ENCODE peak calls at places on chromosomes 13 and 19, in nine cellular contexts. One of them, this sample, is unnamed.
A peak's percentile ranks its signal among the peaks of the same experiment; 100 is the strongest.

GRCh38 chr13:97921146-97921776 is 32.2 kb upstream of the IPO5 start:
- DNase-seq in GM06990: no peak
- DNase-seq in lower leg skin: no peak
- DNase-seq in psoas muscle: no peak
- DNase-seq in heart left ventricle: no peak
- DNase-seq in astrocyte: no peak
- DNase-seq in brain microvascular endothelial cell: no peak
- DNase-seq in GM23338: no peak
- DNase-seq in fibroblast of mammary gland: peak; percentile 67
- DNase-seq in this sample: no peak

GRCh38 chr19:13996928-13997636 is 9.0 kb downstream of the RFX1 start:
- DNase-seq in lower leg skin: no peak
- DNase-seq in heart left ventricle: no peak
- DNase-seq in GM23338: no peak
- DNase-seq in GM06990: no peak
- DNase-seq in psoas muscle: peak; percentile 9
- DNase-seq in brain microvascular endothelial cell: no peak
- DNase-seq in fibroblast of mammary gland: no peak
- DNase-seq in astrocyte: no peak
- DNase-seq in this sample: no peak

GRCh38 chr13:112680741-112681360 is 9.0 kb upstream of the ATP11A start:
- DNase-seq in GM23338: no peak
- DNase-seq in astrocyte: no peak
- DNase-seq in heart left ventricle: no peak
- DNase-seq in lower leg skin: peak; percentile 72
- DNase-seq in fibroblast of mammary gland: no peak
- DNase-seq in brain microvascular endothelial cell: no peak
- DNase-seq in GM06990: no peak
- DNase-seq in psoas muscle: no peak
- DNase-seq in this sample: no peak

GRCh38 chr19:16369664-16370576 is 45.3 kb downstream of the KLF2 start:
- DNase-seq in brain microvascular endothelial cell: no peak
- DNase-seq in psoas muscle: no peak
- DNase-seq in fibroblast of mammary gland: no peak
- DNase-seq in GM06990: no peak
- DNase-seq in lower leg skin: no peak
- DNase-seq in astrocyte: no peak
- DNase-seq in GM23338: no peak
- DNase-seq in heart left ventricle: no peak
- DNase-seq in this sample: no peak

GRCh38 chr13:44050450-44051063 is 170.9 kb downstream of the LACC1 start:
- DNase-seq in brain microvascular endothelial cell: peak; percentile 42
- DNase-seq in heart left ventricle: no peak
- DNase-seq in GM23338: peak; percentile 30
- DNase-seq in lower leg skin: no peak
- DNase-seq in astrocyte: no peak
- DNase-seq in GM06990: no peak
- DNase-seq in fibroblast of mammary gland: peak; percentile 58
- DNase-seq in psoas muscle: no peak
- DNase-seq in this sample: no peak

GRCh38 chr19:11306337-11306736 is 10.4 kb downstream of the TSPAN16 start:
- DNase-seq in psoas muscle: no peak
- DNase-seq in fibroblast of mammary gland: no peak
- DNase-seq in GM23338: no peak
- DNase-seq in brain microvascular endothelial cell: no peak
- DNase-seq in lower leg skin: no peak
- DNase-seq in astrocyte: no peak
- DNase-seq in GM06990: no peak
- DNase-seq in heart left ventricle: no peak
- DNase-seq in this sample: no peak

GRCh38 chr13:112450567-112451240 is 74.5 kb downstream of the SPACA7 start:
- DNase-seq in GM06990: no peak
- DNase-seq in GM23338: no peak
- DNase-seq in brain microvascular endothelial cell: no peak
- DNase-seq in fibroblast of mammary gland: no peak
- DNase-seq in psoas muscle: no peak
- DNase-seq in heart left ventricle: no peak
- DNase-seq in astrocyte: no peak
- DNase-seq in lower leg skin: no peak
- DNase-seq in this sample: no peak

GRCh38 chr19:54388001-54388802 is 23.5 kb upstream of the LAIR1 start:
- DNase-seq in brain microvascular endothelial cell: no peak
- DNase-seq in lower leg skin: no peak
- DNase-seq in GM23338: peak; percentile 33
- DNase-seq in astrocyte: no peak
- DNase-seq in fibroblast of mammary gland: no peak
- DNase-seq in psoas muscle: no peak
- DNase-seq in GM06990: peak; percentile 72
- DNase-seq in heart left ventricle: peak; percentile 10
- DNase-seq in this sample: no peak

GRCh38 chr13:113833111-113833830 is 30.6 kb downstream of the GAS6 start:
- DNase-seq in psoas muscle: peak; percentile 7
- DNase-seq in brain microvascular endothelial cell: no peak
- DNase-seq in astrocyte: no peak
- DNase-seq in lower leg skin: no peak
- DNase-seq in heart left ventricle: no peak
- DNase-seq in fibroblast of mammary gland: no peak
- DNase-seq in GM23338: no peak
- DNase-seq in GM06990: no peak
- DNase-seq in this sample: no peak

DNA sequence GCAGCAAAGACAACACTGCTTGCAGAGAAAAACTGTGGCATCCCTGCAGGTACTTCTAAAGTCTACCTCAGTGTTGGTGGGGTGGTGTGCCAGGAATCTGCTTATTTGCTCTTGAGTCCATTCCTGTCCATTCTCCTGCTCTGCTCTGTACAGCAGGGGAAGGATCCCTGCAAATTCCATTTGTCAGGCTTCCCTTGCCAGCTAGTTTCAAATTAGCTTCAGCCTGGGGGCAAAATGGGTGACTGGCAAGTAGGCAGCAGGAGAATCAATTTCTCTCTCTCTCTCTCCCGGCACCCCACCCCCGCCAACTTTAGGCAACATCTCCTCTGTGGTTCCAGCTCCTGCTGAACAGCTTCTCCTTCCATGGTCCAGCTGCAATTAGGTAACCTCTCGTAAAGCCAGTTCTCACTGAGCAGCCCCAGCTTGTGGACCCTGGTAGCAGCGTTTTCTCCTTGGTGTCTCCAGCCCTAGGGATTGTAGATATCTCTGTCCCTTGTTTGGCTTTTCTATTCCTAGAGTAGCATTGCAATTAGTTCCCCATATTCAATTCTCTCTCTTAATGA is 6.7 kb upstream of the MYCBP2 start:
- DNase-seq in astrocyte: no peak
- DNase-seq in GM06990: no peak
- DNase-seq in heart left ventricle: no peak
- DNase-seq in psoas muscle: no peak
- DNase-seq in fibroblast of mammary gland: no peak
- DNase-seq in GM23338: no peak
- DNase-seq in brain microvascular endothelial cell: no peak
- DNase-seq in lower leg skin: no peak
- DNase-seq in this sample: no peak
- TF ChIP-seq CTCF in astrocyte: no peak
- TF ChIP-seq CTCF in GM06990: no peak
- TF ChIP-seq CTCF in heart left ventricle: no peak
- TF ChIP-seq CTCF in psoas muscle: no peak
- TF ChIP-seq CTCF in fibroblast of mammary gland: no peak
- TF ChIP-seq CTCF in GM23338: no peak
- TF ChIP-seq CTCF in brain microvascular endothelial cell: no peak
- TF ChIP-seq CTCF in lower leg skin: no peak
- TF ChIP-seq CTCF in this sample: no peak

DNA sequence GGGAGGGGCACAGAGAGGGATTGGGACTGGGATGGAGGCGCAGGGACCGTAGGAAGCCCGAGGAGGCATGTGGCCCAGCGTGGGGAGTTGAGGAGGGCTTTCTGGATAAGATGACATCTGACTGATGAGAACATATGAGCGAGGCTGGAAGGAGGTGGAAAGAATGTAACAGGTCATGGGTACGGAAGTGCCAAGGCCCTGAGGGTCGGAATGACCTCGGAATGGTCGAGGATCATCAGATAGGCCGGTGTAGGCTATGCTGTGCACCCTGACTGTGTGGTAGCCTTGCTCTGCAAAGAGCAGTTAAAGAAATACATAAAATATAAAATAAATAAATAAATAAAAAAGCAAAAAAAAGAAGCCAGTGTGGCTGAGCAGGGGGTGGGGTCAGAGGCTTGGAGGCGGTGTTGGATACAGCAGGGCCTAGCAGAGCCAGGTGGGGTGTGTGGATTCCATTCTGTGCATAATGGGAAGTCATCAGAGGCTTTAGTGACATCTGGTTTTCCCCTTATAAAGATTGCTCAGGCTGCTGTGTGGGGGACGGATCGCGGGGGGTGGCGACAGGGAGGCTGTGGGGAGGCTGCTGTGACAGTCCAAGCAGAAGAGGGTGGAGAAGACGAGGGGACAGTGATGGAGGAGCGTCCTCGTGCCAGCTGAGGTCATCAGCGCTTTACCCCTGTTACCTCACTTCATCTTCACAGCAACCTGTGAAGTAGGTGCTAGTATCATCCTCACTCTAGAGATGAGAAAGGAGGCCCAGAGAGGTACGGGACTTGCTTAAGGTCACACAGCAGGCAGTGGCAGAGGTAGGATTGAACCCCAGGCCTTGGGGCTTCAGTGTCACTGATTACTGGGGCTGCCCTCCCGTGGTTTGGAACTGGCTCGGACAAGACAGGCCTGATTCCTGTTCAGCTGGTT is 5.0 kb downstream of the PAK4 start:
- DNase-seq in heart left ventricle: no peak
- DNase-seq in brain microvascular endothelial cell: no peak
- DNase-seq in astrocyte: no peak
- DNase-seq in GM23338: no peak
- DNase-seq in GM06990: no peak
- DNase-seq in lower leg skin: no peak
- DNase-seq in fibroblast of mammary gland: no peak
- DNase-seq in psoas muscle: no peak
- DNase-seq in this sample: no peak
- H3K4me3 ChIP-seq in heart left ventricle: no peak overlapping the region
- H3K4me3 ChIP-seq in brain microvascular endothelial cell: no peak overlapping the region
- H3K4me3 ChIP-seq in astrocyte: no peak overlapping the region
- H3K4me3 ChIP-seq in GM23338: no peak overlapping the region
- H3K4me3 ChIP-seq in GM06990: no peak overlapping the region
- H3K4me3 ChIP-seq in lower leg skin: no peak overlapping the region
- H3K4me3 ChIP-seq in fibroblast of mammary gland: no peak overlapping the region
- H3K4me3 ChIP-seq in psoas muscle: no peak overlapping the region
- H3K4me3 ChIP-seq in this sample: no peak overlapping the region

DNA sequence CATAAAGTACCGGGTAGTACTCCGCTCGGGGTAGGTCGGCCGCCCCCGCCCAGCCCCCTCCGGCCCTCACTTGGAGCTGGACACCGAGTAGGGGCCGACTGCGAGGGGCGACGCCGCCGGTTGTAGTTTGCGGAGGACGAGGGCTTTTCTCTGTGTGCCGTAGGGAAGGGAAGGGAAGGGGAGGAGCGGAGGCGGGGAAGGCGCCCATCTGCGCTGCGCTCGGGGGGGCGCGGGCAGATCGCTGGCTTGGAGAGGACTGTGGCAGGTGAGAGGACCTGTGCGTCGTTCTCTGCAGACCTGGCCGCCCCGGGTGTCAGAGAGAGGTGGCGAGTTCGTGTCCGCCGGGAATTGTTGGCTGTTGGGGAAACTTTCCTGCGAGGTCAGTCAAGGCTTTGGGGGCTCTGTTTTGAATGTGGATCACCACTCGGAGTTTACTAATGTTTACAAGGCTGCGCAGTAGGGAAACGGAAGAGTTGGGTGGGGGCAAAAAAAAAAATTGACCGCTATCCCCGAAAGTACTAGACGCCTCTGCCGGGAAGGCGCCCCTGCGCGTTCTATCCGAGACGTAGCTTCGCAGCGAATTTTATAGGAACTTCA is 1.4 kb downstream of the ING1 start:
- DNase-seq in astrocyte: no peak
- DNase-seq in fibroblast of mammary gland: peak; percentile 34
- DNase-seq in psoas muscle: peak; percentile 64
- DNase-seq in GM06990: no peak
- DNase-seq in heart left ventricle: peak; percentile 77
- DNase-seq in GM23338: peak; percentile 64
- DNase-seq in brain microvascular endothelial cell: peak; percentile 18
- DNase-seq in lower leg skin: peak; percentile 94
- DNase-seq in this sample: no peak
- TF ChIP-seq CTCF in astrocyte: no peak
- TF ChIP-seq CTCF in fibroblast of mammary gland: peak; percentile 11
- TF ChIP-seq CTCF in psoas muscle: no peak
- TF ChIP-seq CTCF in GM06990: no peak
- TF ChIP-seq CTCF in heart left ventricle: peak; percentile 13
- TF ChIP-seq CTCF in GM23338: peak; percentile 2
- TF ChIP-seq CTCF in brain microvascular endothelial cell: peak; percentile 22
- TF ChIP-seq CTCF in lower leg skin: no peak
- TF ChIP-seq CTCF in this sample: no peak

DNA sequence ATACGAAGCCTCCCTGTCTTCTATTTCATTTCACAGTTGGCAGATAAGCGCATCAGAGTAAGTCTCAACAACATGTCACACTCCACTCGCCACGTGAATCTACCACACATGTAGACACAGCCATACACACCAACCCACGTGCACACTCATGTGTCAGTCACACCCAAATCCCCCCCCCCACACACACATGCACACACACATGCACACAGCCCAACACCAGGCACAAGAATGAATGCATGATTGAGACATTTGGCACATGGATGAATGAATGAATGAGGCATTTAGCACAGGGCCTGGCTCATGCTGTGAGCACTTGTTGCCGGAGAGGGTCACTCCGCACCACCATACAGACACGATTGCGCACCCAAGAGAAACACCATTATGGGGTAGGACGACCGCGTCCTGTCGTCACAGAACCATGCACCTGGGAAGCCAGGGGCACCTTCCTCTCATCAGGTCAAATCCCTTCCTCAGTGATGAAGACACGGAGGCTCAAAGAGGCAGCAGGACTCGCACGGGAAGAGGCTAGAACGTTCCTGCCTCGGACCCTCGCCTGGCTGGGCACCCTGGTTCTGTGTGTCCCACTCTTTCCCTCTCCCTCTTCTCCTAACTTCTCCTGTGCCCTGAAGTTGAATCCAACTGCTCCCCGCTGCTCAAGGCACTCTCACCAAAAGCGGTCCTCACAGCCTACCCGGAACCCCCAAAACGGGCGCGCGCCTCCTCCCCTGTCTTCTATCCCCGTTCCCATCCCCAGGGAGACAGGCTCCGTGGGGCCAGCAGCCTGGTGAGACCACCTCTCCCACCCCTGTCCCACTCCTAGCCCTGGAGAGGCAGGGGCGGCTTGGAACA is 1.4 kb downstream of the MEIS3 start:
- DNase-seq in astrocyte: peak; percentile 8
- DNase-seq in brain microvascular endothelial cell: no peak
- DNase-seq in GM23338: peak; percentile 38
- DNase-seq in fibroblast of mammary gland: no peak
- DNase-seq in psoas muscle: no peak
- DNase-seq in GM06990: no peak
- DNase-seq in lower leg skin: no peak
- DNase-seq in heart left ventricle: no peak
- DNase-seq in this sample: no peak
- H3K4me3 ChIP-seq in astrocyte: peak overlapping the region; percentile 42
- H3K4me3 ChIP-seq in brain microvascular endothelial cell: no peak overlapping the region
- H3K4me3 ChIP-seq in GM23338: peak overlapping the region; percentile 91
- H3K4me3 ChIP-seq in fibroblast of mammary gland: peak overlapping the region; percentile 68
- H3K4me3 ChIP-seq in psoas muscle: peak overlapping the region; percentile 15
- H3K4me3 ChIP-seq in GM06990: no peak overlapping the region
- H3K4me3 ChIP-seq in lower leg skin: no peak overlapping the region
- H3K4me3 ChIP-seq in heart left ventricle: peak overlapping the region; percentile 58
- H3K4me3 ChIP-seq in this sample: no peak overlapping the region